ENCODE peak calls at places on chromosomes 6 and 20, in seven cellular contexts. K is MCF 10A, T is endothelial cell, F is choroid plexus epithelial cell, Z is AG04450, A is cardiac fibroblast, G is BE2C. O is an unnamed sample.

GRCh38 chr6:36701401-36701991 is 3.9 kb downstream of the RAB44 start:
- DNase-seq in T (no peak), K (peak), F (no peak), G (no peak), A (no peak), Z (no peak), O (no peak)

GRCh38 chr6:88359530-88360202 is 193.5 kb upstream of the CNR1 start:
- DNase-seq in F (no peak), K (no peak), Z (no peak), A (no peak), T (no peak), G (no peak), O (no peak)

GRCh38 chr6:163460307-163460782 is 45.8 kb downstream of the QKI start:
- DNase-seq in K (peak), T (no peak), Z (no peak), F (peak), G (no peak), A (peak), O (peak)

GRCh38 chr6:149332602-149333311 is 15.2 kb downstream of the TAB2 start:
- DNase-seq in T (no peak), G (no peak), K (no peak), F (peak), Z (no peak), A (no peak), O (no peak)

GRCh38 chr6:118872726-118873125 is 21.2 kb upstream of the ASF1A start:
- DNase-seq in A (no peak), K (no peak), G (no peak), Z (no peak), F (no peak), T (no peak), O (no peak)

GRCh38 chr6:38632490-38632889 is 7.2 kb downstream of the BTBD9 start:
- DNase-seq in T (no peak), K (peak), Z (no peak), F (no peak), A (no peak), G (no peak), O (no peak)

GRCh38 chr20:17747431-17747846 is 47.7 kb downstream of the BANF2 start:
- DNase-seq in A (peak), T (no peak), G (no peak), F (peak), Z (peak), K (peak), O (no peak)

GRCh38 chr6:137165375-137166246 is 7.8 kb downstream of the IL22RA2 start:
- DNase-seq in A (no peak), T (no peak), F (peak), Z (no peak), K (peak), G (peak), O (peak)

GRCh38 chr20:46056970-46057855 is 28.2 kb downstream of the SLC12A5 start:
- DNase-seq in A (peak), G (no peak), T (peak), K (no peak), F (peak), Z (no peak), O (peak)

GRCh38 chr20:62282877-62283503 is 19.8 kb upstream of the ADRM1 start:
- DNase-seq in A (no peak), G (peak), T (no peak), K (no peak), F (no peak), Z (no peak), O (no peak)

GRCh38 chr20:61185841-61186601 is 66.0 kb upstream of the CDH4 start:
- DNase-seq in Z (peak), A (peak), G (no peak), K (peak), F (peak), T (no peak), O (no peak)

GRCh38 chr20:49028684-49029083 is 17.4 kb upstream of the CSE1L start:
- DNase-seq in K (peak), F (peak), G (peak), Z (no peak), T (no peak), A (peak), O (no peak)

GRCh38 chr6:98657764-98658163 is 176.6 kb upstream of the POU3F2 start:
- DNase-seq in K (peak), F (peak), G (no peak), T (peak), Z (peak), A (peak), O (no peak)

GRCh38 chr6:23752414-23752813 is 373.6 kb upstream of the NRSN1 start:
- DNase-seq in T (no peak), Z (no peak), F (no peak), K (no peak), A (no peak), G (no peak), O (no peak)

GRCh38 chr20:34709836-34710567 is 5.9 kb downstream of the TP53INP2 start:
- DNase-seq in G (peak), T (peak), F (peak), K (peak), A (peak), Z (no peak), O (peak)

GRCh38 chr20:23225407-23226060 is 125.1 kb upstream of the NXT1 start:
- DNase-seq in K (peak), F (peak), A (peak), Z (peak), G (no peak), T (no peak), O (no peak)

GRCh38 chr6:36925809-36926208 is 28.7 kb upstream of the PI16 start:
- DNase-seq in F (no peak), Z (no peak), A (no peak), K (no peak), G (no peak), T (no peak), O (no peak)

GRCh38 chr6:111662794-111663231 is 57.1 kb upstream of the TRAF3IP2 start:
- DNase-seq in F (peak), K (no peak), T (no peak), Z (no peak), A (peak), G (no peak), O (no peak)

GRCh38 chr6:129440691-129441090 is 269.3 kb downstream of the ARHGAP18 start:
- DNase-seq in F (peak), T (no peak), Z (no peak), G (no peak), K (no peak), A (peak), O (no peak)
- TF ChIP-seq CTCF in F (no peak), T (no peak), Z (no peak), G (no peak), K (no peak), A (no peak), O (no peak)

DNA sequence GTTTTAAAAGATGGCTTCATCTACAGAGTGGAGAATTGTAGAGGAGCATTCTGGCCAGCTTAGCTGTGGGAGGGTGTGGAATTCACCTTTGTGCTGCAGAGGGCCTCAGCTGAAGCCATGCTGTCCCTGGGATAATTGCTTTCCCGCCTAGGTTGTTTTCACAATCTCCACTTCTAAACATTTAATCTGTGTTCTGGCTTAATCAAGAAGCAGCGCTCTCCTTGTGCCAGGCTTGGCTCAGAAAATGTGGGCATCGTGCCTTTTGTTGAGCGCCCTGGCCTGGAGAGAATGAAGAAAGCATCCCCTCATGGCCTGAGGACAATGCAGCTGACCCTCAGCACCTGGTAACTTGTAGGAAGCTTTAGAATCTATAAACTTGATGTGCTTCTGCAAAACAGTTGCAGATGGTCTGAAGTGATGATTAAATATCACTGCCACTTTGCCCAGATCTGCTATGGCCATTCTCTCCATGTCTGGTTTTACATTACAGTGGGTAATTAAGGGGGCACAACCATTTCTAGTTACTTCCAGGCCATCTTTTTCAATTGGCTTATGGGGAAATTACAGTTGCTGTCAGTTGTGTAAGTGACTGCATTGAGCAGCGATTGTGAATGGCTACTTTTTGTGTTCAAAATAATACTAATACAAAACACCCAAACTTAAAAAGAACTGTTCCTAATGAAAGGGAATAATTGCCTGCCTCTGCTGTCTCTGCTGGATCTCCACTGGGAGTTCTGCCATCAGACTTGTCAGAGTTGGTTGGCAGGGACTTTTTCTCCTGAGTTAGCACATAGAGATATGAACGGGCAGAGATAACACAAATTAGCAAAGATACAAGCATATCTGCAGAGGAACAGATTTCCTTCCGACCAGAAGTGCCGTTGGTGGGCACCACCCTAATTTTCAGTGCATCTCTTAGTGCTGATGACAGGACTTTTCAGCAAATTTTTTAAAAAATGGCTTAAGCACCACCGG is 18.4 kb downstream of the CTNNBL1 start:
- DNase-seq in K (no peak), Z (no peak), A (no peak), T (no peak), G (peak), F (no peak), O (no peak)
- TF ChIP-seq CTCF in K (no peak), Z (no peak), A (no peak), T (no peak), G (no peak), F (no peak), O (no peak)

DNA sequence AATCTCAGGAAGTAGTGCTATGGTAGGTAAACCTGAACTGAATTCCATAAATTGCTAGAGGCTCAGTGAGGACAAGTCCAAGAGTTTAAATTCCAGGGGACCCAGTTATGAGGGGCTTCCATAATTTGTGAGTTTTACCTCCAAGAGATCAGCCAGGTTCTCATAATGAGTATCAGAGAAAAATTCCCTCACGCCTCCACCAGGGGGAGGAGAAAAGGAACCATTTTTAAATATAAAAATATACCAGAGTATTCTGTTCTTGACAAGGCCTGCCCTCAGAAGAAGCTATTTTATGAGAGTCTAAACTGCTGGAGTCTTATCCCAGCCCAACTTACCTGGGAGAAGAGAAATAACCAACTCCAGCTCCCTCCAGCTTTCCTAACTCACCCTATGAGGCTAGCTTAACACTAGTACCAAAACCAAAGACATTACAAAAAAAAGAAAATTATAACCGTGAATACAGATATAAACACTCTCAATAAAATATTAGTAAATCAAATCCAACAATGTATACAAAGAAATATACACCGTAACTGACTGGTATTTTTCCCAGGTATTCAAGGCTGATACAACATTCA is 158.7 kb downstream of the TFAP2A start:
- DNase-seq in Z (no peak), T (no peak), F (peak), K (peak), G (no peak), A (no peak), O (peak)
- TF ChIP-seq CTCF in Z (peak), T (peak), F (peak), K (no peak), G (peak), A (peak), O (no peak)

GRCh38 chr6:69162811-69163210 is 527.7 kb downstream of the ADGRB3 start:
- DNase-seq in Z (no peak), K (no peak), A (no peak), F (peak), G (peak), T (no peak), O (no peak)

GRCh38 chr6:69164564-69165252 is 529.6 kb downstream of the ADGRB3 start:
- DNase-seq in F (peak), T (no peak), A (no peak), K (peak), G (peak), Z (no peak), O (no peak)
- TF ChIP-seq CTCF in F (peak), T (peak), A (peak), K (peak), G (peak), Z (peak), O (no peak)

GRCh38 chr6:41530476-41530875 is 15.7 kb upstream of the FOXP4 start:
- DNase-seq in G (no peak), Z (no peak), F (no peak), A (no peak), K (no peak), T (no peak), O (no peak)

GRCh38 chr6:41527721-41528408 is 18.3 kb upstream of the FOXP4 start:
- DNase-seq in T (no peak), K (no peak), F (peak), A (peak), G (no peak), Z (no peak), O (no peak)

GRCh38 chr6:41529970-41530369 is 16.2 kb upstream of the FOXP4 start:
- DNase-seq in Z (no peak), F (no peak), T (no peak), A (no peak), K (no peak), G (no peak), O (no peak)

GRCh38 chr6:41528409-41528963 is 17.7 kb upstream of the FOXP4 start:
- DNase-seq in G (no peak), A (no peak), T (no peak), F (no peak), Z (no peak), K (no peak), O (no peak)

GRCh38 chr6:41529049-41529448 is 17.1 kb upstream of the FOXP4 start:
- DNase-seq in K (no peak), T (no peak), A (no peak), F (no peak), G (no peak), Z (no peak), O (no peak)
- TF ChIP-seq CTCF in K (no peak), T (no peak), A (no peak), F (no peak), G (no peak), Z (no peak), O (no peak)

GRCh38 chr6:62889240-62889639 is 322.0 kb upstream of the FKBP1C start:
- DNase-seq in A (no peak), T (no peak), Z (no peak), K (no peak), F (no peak), G (no peak), O (no peak)

GRCh38 chr6:62891065-62891647 is 320.1 kb upstream of the FKBP1C start:
- DNase-seq in F (peak), A (peak), Z (no peak), G (no peak), T (no peak), K (peak), O (peak)
- TF ChIP-seq CTCF in F (peak), A (peak), Z (peak), G (peak), T (peak), K (peak), O (no peak)

GRCh38 chr6:140107216-140107615 is 732.8 kb upstream of the CITED2 start:
- DNase-seq in F (no peak), G (no peak), K (no peak), T (no peak), A (no peak), Z (no peak), O (no peak)

GRCh38 chr6:140101818-140102217 is 727.4 kb upstream of the CITED2 start:
- DNase-seq in T (no peak), A (no peak), K (no peak), G (no peak), F (no peak), Z (no peak), O (no peak)

GRCh38 chr6:140101367-140101766 is 726.9 kb upstream of the CITED2 start:
- DNase-seq in Z (no peak), T (no peak), K (no peak), G (no peak), A (peak), F (no peak), O (no peak)

DNA sequence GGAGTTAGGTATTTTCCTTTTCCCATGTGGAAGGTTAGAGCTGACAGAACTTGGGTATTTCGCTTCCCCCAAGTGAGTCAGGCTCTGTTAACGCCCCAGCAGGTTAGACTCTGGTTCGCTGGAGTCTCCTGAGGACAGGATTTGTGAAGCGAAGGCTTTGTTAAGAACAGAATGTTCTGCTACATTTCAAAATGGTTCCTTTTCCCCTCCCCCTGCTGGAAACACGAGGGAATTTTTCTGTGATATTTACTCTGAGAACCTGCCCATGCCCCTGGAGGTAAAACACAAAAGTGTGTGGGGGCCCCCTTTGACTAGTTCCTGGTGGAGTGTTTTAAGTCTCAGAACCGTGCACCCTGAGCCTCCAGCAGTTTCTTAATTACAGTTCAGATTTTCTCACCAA is 731.4 kb upstream of the CITED2 start:
- DNase-seq in K (peak), G (peak), T (no peak), F (peak), Z (no peak), A (peak), O (no peak)
- TF ChIP-seq CTCF in K (peak), G (peak), T (peak), F (peak), Z (peak), A (peak), O (no peak)

DNA sequence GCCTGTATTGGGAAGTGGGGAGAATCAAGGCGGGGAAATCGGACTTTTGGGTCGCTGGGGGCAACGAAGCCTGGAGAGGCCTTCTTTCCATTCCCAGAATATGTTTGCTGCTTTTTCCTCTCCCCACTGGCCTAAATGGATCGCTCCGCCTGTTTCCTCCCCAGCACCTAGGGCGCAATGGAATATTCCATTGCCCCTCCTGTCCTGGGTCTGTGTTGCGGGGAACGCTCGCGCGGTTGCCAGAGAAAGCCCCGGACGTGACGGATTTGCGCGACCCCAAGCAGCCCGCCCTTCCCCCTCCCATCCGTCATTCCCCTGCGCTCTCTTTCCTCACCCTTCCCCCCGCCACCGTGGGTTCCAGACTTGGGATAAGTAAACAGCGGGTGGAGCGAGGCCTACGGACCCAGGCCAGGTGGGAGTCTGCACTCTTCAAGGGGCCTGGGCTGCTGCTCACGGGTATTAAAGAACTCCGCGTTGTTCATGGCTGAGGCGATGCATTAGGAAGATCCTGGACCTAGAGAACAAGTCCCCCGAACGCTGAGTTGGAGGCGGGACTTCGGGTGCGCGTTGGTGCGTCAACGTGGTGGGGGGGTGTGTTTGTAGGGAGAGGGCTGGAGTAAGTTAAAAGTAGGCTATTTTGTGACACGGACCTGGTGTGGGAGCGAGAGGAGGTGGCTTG is at the start of gene PPT2:
- DNase-seq in Z (peak), F (peak), G (peak), T (peak), K (peak), A (peak), O (peak)
- TF ChIP-seq CTCF in Z (no peak), F (no peak), G (no peak), T (no peak), K (no peak), A (no peak), O (no peak)

GRCh38 chr6:155142163-155142901 is 121.5 kb upstream of the CLDN20 start:
- DNase-seq in T (no peak), A (peak), Z (no peak), G (no peak), F (peak), K (no peak), O (no peak)
- TF ChIP-seq CTCF in T (no peak), A (no peak), Z (no peak), G (no peak), F (no peak), K (no peak), O (no peak)

DNA sequence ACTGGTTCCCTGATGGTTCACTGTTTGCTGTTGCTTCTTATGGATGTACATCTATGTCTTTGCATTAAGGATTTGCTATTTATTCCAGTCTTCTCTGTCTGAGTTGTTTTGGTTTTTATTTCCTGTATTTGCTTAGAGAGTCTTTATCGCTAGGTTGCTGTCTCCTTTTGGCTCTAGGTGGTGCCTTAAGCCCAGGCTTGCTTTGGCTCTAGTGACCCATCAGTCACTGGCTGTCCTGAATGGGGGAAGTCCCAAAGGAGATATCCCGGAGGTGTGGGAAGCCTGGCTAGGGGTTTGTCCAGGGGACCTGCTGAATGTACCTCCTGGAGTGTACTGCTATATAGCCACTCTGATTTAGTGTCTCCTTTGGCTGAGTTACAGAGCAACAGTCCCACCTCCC is 53.4 kb downstream of the MCHR2 start:
- DNase-seq in A (no peak), Z (no peak), T (no peak), F (no peak), G (no peak), K (no peak), O (no peak)
- TF ChIP-seq CTCF in A (no peak), Z (no peak), T (no peak), F (no peak), G (no peak), K (no peak), O (no peak)

O was measured in GM20000.